ENCODE peak calls at places on chromosomes 6 and 20, in seven cellular contexts. One of them, this sample, is unnamed. For H3K4me1, the result is how much of the 10 kb centered on the place peaks cover.

GRCh38 chr6:107666084-107666981 is 157.8 kb downstream of the SCML4 start:
- DNase-seq in cardiac muscle cell: peak
- DNase-seq in body of pancreas: no peak
- DNase-seq in left ventricle myocardium inferior: no peak
- DNase-seq in psoas muscle: no peak
- DNase-seq in fibroblast of lung: peak
- DNase-seq in A549: no peak
- DNase-seq in this sample: no peak

GRCh38 chr6:107418118-107418517 is 41.2 kb downstream of the PDSS2 start:
- DNase-seq in cardiac muscle cell: peak
- DNase-seq in body of pancreas: no peak
- DNase-seq in left ventricle myocardium inferior: no peak
- DNase-seq in psoas muscle: no peak
- DNase-seq in fibroblast of lung: peak
- DNase-seq in A549: peak
- DNase-seq in this sample: no peak

GRCh38 chr6:91482498-91482897 is 895.6 kb upstream of the MAP3K7 start:
- DNase-seq in cardiac muscle cell: no peak
- DNase-seq in body of pancreas: no peak
- DNase-seq in left ventricle myocardium inferior: no peak
- DNase-seq in psoas muscle: no peak
- DNase-seq in fibroblast of lung: no peak
- DNase-seq in A549: no peak
- DNase-seq in this sample: no peak

GRCh38 chr20:53741726-53742028 is 148.0 kb upstream of the ZNF217 start:
- DNase-seq in cardiac muscle cell: no peak
- DNase-seq in body of pancreas: no peak
- DNase-seq in left ventricle myocardium inferior: no peak
- DNase-seq in psoas muscle: no peak
- DNase-seq in fibroblast of lung: no peak
- DNase-seq in A549: no peak
- DNase-seq in this sample: no peak

GRCh38 chr20:56925696-56926101 is 296.6 kb downstream of the TFAP2C start:
- DNase-seq in cardiac muscle cell: no peak
- DNase-seq in body of pancreas: peak
- DNase-seq in left ventricle myocardium inferior: no peak
- DNase-seq in psoas muscle: no peak
- DNase-seq in fibroblast of lung: no peak
- DNase-seq in A549: no peak
- DNase-seq in this sample: no peak

GRCh38 chr6:144264270-144265060 is 20.7 kb upstream of the UTRN start:
- DNase-seq in cardiac muscle cell: peak
- DNase-seq in body of pancreas: peak
- DNase-seq in left ventricle myocardium inferior: no peak
- DNase-seq in psoas muscle: no peak
- DNase-seq in fibroblast of lung: peak
- DNase-seq in A549: peak
- DNase-seq in this sample: no peak

GRCh38 chr6:38172739-38173415 is 353.4 kb downstream of the ZFAND3 start:
- DNase-seq in cardiac muscle cell: no peak
- DNase-seq in body of pancreas: no peak
- DNase-seq in left ventricle myocardium inferior: no peak
- DNase-seq in psoas muscle: no peak
- DNase-seq in fibroblast of lung: no peak
- DNase-seq in A549: no peak
- DNase-seq in this sample: no peak

GRCh38 chr20:10641467-10641866 is 32.3 kb downstream of the JAG1 start:
- DNase-seq in cardiac muscle cell: no peak
- DNase-seq in body of pancreas: no peak
- DNase-seq in left ventricle myocardium inferior: no peak
- DNase-seq in psoas muscle: no peak
- DNase-seq in fibroblast of lung: no peak
- DNase-seq in A549: no peak
- DNase-seq in this sample: no peak

GRCh38 chr20:19706463-19706862 is 51.6 kb upstream of the RIN2 start:
- DNase-seq in cardiac muscle cell: no peak
- DNase-seq in body of pancreas: no peak
- DNase-seq in left ventricle myocardium inferior: no peak
- DNase-seq in psoas muscle: no peak
- DNase-seq in fibroblast of lung: no peak
- DNase-seq in A549: no peak
- DNase-seq in this sample: no peak

GRCh38 chr20:61263084-61263695 is 11.1 kb downstream of the CDH4 start:
- DNase-seq in cardiac muscle cell: peak
- DNase-seq in body of pancreas: peak
- DNase-seq in left ventricle myocardium inferior: no peak
- DNase-seq in psoas muscle: no peak
- DNase-seq in fibroblast of lung: peak
- DNase-seq in A549: no peak
- DNase-seq in this sample: no peak

GRCh38 chr6:33894438-33894837 is 90.6 kb upstream of the MLN start:
- DNase-seq in cardiac muscle cell: peak
- DNase-seq in body of pancreas: no peak
- DNase-seq in left ventricle myocardium inferior: no peak
- DNase-seq in psoas muscle: no peak
- DNase-seq in fibroblast of lung: no peak
- DNase-seq in A549: no peak
- DNase-seq in this sample: no peak

GRCh38 chr6:110043366-110043994 is 65.4 kb downstream of the GPR6 start:
- DNase-seq in cardiac muscle cell: no peak
- DNase-seq in body of pancreas: no peak
- DNase-seq in left ventricle myocardium inferior: no peak
- DNase-seq in psoas muscle: no peak
- DNase-seq in fibroblast of lung: no peak
- DNase-seq in A549: no peak
- DNase-seq in this sample: peak

GRCh38 chr6:18022398-18023231 is 35.2 kb upstream of the KIF13A start:
- DNase-seq in cardiac muscle cell: peak
- DNase-seq in body of pancreas: no peak
- DNase-seq in left ventricle myocardium inferior: no peak
- DNase-seq in psoas muscle: no peak
- DNase-seq in fibroblast of lung: peak
- DNase-seq in A549: peak
- DNase-seq in this sample: no peak

GRCh38 chr20:37348643-37349516 is 2.9 kb downstream of the SRC start:
- DNase-seq in cardiac muscle cell: no peak
- DNase-seq in body of pancreas: no peak
- DNase-seq in left ventricle myocardium inferior: no peak
- DNase-seq in psoas muscle: no peak
- DNase-seq in fibroblast of lung: no peak
- DNase-seq in A549: no peak
- DNase-seq in this sample: no peak

GRCh38 chr20:43781215-43781614 is 54.4 kb upstream of the GTSF1L start:
- DNase-seq in cardiac muscle cell: no peak
- DNase-seq in body of pancreas: no peak
- DNase-seq in left ventricle myocardium inferior: no peak
- DNase-seq in psoas muscle: no peak
- DNase-seq in fibroblast of lung: no peak
- DNase-seq in A549: no peak
- DNase-seq in this sample: no peak

GRCh38 chr20:14049111-14049510 is 53.8 kb downstream of the MACROD2 start:
- DNase-seq in cardiac muscle cell: no peak
- DNase-seq in body of pancreas: no peak
- DNase-seq in left ventricle myocardium inferior: no peak
- DNase-seq in psoas muscle: no peak
- DNase-seq in fibroblast of lung: no peak
- DNase-seq in A549: no peak
- DNase-seq in this sample: no peak

GRCh38 chr6:107794771-107795170 is 29.3 kb downstream of the SCML4 start:
- DNase-seq in cardiac muscle cell: no peak
- DNase-seq in body of pancreas: no peak
- DNase-seq in left ventricle myocardium inferior: no peak
- DNase-seq in psoas muscle: no peak
- DNase-seq in fibroblast of lung: no peak
- DNase-seq in A549: no peak
- DNase-seq in this sample: no peak

GRCh38 chr6:157036245-157036681 is 259.1 kb downstream of the ARID1B start:
- DNase-seq in cardiac muscle cell: peak
- DNase-seq in body of pancreas: peak
- DNase-seq in left ventricle myocardium inferior: no peak
- DNase-seq in psoas muscle: peak
- DNase-seq in fibroblast of lung: peak
- DNase-seq in A549: no peak
- DNase-seq in this sample: no peak

GRCh38 chr20:51687071-51687470 is 81.1 kb downstream of the ATP9A start:
- DNase-seq in cardiac muscle cell: peak
- DNase-seq in body of pancreas: no peak
- DNase-seq in left ventricle myocardium inferior: no peak
- DNase-seq in psoas muscle: no peak
- DNase-seq in fibroblast of lung: peak
- DNase-seq in A549: peak
- DNase-seq in this sample: no peak

GRCh38 chr6:1393641-1394283 is 4.4 kb downstream of the FOXF2 start:
- DNase-seq in cardiac muscle cell: no peak
- DNase-seq in body of pancreas: no peak
- DNase-seq in left ventricle myocardium inferior: no peak
- DNase-seq in psoas muscle: no peak
- DNase-seq in fibroblast of lung: peak
- DNase-seq in A549: no peak
- DNase-seq in this sample: no peak

GRCh38 chr20:14069796-14070195 is 74.5 kb downstream of the MACROD2 start:
- DNase-seq in cardiac muscle cell: no peak
- DNase-seq in body of pancreas: no peak
- DNase-seq in left ventricle myocardium inferior: no peak
- DNase-seq in psoas muscle: no peak
- DNase-seq in fibroblast of lung: peak
- DNase-seq in A549: no peak
- DNase-seq in this sample: no peak

DNA sequence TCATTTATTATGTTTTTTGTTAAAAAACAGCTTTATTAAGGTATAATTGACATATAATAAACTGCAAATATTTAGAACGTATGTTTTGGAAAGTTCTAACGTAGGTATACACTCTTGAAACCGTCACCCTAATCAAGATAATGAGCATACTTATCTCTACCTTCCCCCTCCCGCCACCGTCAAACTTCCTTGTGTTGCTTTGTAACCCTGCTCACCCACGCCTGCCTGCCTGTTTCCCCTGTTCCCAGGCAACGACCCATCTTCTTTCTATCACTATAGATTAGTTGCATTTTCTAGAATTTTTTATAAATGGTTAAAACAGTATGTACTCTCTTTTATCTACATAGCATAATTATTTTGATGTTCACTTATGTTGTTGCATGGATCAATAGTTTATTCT is 33.5 kb upstream of the GCLC start:
- DNase-seq in cardiac muscle cell: no peak
- DNase-seq in body of pancreas: no peak
- DNase-seq in left ventricle myocardium inferior: no peak
- DNase-seq in psoas muscle: no peak
- DNase-seq in fibroblast of lung: no peak
- DNase-seq in A549: no peak
- DNase-seq in this sample: no peak
- H3K4me3 ChIP-seq in cardiac muscle cell: no peak
- H3K4me3 ChIP-seq in body of pancreas: no peak
- H3K4me3 ChIP-seq in left ventricle myocardium inferior: no peak
- H3K4me3 ChIP-seq in psoas muscle: no peak
- H3K4me3 ChIP-seq in fibroblast of lung: no peak
- H3K4me3 ChIP-seq in A549: no peak
- H3K4me3 ChIP-seq in this sample: no peak

DNA sequence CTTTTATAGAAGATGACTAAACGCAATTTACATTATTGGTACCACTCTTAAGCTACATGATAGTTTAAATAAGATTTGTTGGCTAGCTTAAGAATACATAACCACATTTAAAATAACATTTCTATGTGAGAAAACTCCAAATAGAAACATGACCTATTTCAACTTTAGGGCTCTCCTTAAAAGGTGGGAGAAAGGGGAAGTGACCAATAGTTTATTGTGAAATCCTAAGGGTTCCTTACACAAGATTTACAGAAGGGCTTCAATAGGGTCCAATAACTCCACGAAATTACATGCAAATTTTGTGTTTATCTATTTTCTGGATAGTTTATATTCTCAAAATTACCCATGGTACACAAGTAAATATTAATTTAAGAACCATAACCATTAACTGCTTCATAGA is 91.6 kb upstream of the DST start:
- DNase-seq in cardiac muscle cell: no peak
- DNase-seq in body of pancreas: no peak
- DNase-seq in left ventricle myocardium inferior: no peak
- DNase-seq in psoas muscle: no peak
- DNase-seq in fibroblast of lung: no peak
- DNase-seq in A549: no peak
- DNase-seq in this sample: no peak
- H3K4me1 ChIP-seq in cardiac muscle cell: under half
- H3K4me1 ChIP-seq in body of pancreas: under half
- H3K4me1 ChIP-seq in left ventricle myocardium inferior: half or more
- H3K4me1 ChIP-seq in psoas muscle: under half
- H3K4me1 ChIP-seq in fibroblast of lung: under half
- H3K4me1 ChIP-seq in A549: half or more
- H3K4me1 ChIP-seq in this sample: under half

DNA sequence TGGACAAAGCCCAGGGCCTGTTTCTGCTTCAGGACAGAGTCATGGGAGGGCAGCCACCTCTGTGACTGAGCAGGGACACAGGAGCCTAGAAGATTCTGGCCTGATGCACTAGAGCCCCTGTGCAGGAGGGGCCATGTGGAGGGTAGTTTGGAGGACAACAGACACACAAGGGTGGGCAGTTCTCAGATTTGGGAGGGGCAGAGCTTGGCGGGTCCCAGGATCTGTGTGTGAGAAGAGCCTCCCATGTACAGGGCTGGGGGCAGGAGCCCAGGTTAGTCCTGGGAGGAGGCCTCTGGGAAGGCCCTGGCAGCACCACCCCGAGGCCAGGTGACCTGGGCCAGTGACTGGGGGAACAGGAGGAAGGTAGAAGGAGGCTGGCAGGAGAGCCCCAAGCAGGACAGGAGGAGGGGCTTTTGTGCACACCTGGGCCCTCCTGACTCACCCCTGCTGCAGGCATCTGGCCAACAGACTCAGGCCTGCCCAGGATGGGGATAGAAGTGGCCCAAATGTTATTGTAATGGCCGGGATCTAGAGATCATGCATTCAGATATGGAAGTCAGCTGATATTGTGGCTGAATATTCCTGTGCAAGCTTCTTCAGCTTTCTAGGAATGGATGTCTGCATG is 1.4 kb upstream of the ULBP3 start:
- DNase-seq in cardiac muscle cell: no peak
- DNase-seq in body of pancreas: no peak
- DNase-seq in left ventricle myocardium inferior: no peak
- DNase-seq in psoas muscle: no peak
- DNase-seq in fibroblast of lung: no peak
- DNase-seq in A549: no peak
- DNase-seq in this sample: no peak
- TF ChIP-seq CTCF in cardiac muscle cell: no peak
- TF ChIP-seq CTCF in body of pancreas: no peak
- TF ChIP-seq CTCF in left ventricle myocardium inferior: no peak
- TF ChIP-seq CTCF in psoas muscle: no peak
- TF ChIP-seq CTCF in fibroblast of lung: no peak
- TF ChIP-seq CTCF in A549: no peak
- TF ChIP-seq CTCF in this sample: no peak

DNA sequence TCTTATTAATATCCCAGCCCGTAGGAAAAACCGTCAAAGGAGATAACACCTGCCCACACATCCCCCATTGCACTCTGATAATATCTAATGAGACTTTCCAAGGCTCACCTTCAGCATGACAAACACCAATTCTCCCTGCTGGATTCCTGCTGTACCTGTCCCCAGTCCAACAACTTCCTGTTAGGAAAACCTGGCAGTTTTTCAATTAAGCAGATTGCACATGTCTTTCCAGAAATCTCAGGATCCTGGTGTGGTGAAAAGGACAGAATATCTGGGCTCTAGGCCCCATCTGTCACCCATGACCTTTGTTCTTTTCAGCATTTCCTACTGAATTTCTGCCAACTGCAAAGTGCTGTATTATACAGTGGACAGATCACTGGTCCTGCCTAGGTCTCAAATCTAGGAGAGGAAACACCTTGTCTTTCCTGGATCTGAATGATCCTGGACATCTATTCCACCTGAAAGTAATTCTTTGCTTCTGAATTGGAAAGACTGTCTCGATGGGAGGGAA is 27.7 kb upstream of the DTNBP1 start:
- DNase-seq in cardiac muscle cell: peak
- DNase-seq in body of pancreas: no peak
- DNase-seq in left ventricle myocardium inferior: no peak
- DNase-seq in psoas muscle: no peak
- DNase-seq in fibroblast of lung: no peak
- DNase-seq in A549: no peak
- DNase-seq in this sample: no peak
- H3K4me3 ChIP-seq in cardiac muscle cell: no peak
- H3K4me3 ChIP-seq in body of pancreas: no peak
- H3K4me3 ChIP-seq in left ventricle myocardium inferior: no peak
- H3K4me3 ChIP-seq in psoas muscle: peak
- H3K4me3 ChIP-seq in fibroblast of lung: no peak
- H3K4me3 ChIP-seq in A549: no peak
- H3K4me3 ChIP-seq in this sample: no peak

This sample was measured in vagina.